ENCODE peak calls at places on chromosomes 11 and 22, in six cellular contexts. Z is stimulated activated CD4-positive, alpha-beta T cell treated with anti-CD3 and anti-CD28 coated beads, Interleukin-15, amount 100 ng/mL, for 48 hours; O is SW 1271; M is HAP-1; W is Peyer's patch; U is psoas muscle. A is an unnamed sample.

GRCh38 chr11:65293909-65294381 is 20.7 kb upstream of the CDC42EP2 start:
- DNase-seq in Z (no peak), O (no peak), M (no peak), W (no peak), U (peak), A (no peak)

GRCh38 chr22:47161631-47162030 is 399.2 kb downstream of the TBC1D22A start:
- DNase-seq in Z (no peak), O (no peak), M (no peak), W (peak), U (peak), A (no peak)

GRCh38 chr22:20517422-20517821 is 10.0 kb downstream of the MED15 start:
- DNase-seq in Z (no peak), O (no peak), M (no peak), W (no peak), U (no peak), A (no peak)

GRCh38 chr11:119706887-119707286 is 22.1 kb downstream of the NECTIN1 start:
- DNase-seq in Z (no peak), O (no peak), M (no peak), W (no peak), U (no peak), A (no peak)

GRCh38 chr11:111422494-111423249 is 43.6 kb upstream of the POU2AF1 start:
- DNase-seq in Z (peak), O (no peak), M (peak), W (peak), U (peak), A (peak)

GRCh38 chr11:101348786-101349185 is 219.2 kb upstream of the PGR start:
- DNase-seq in Z (no peak), O (no peak), M (no peak), W (no peak), U (no peak), A (no peak)

GRCh38 chr11:103648670-103649400 is 387.6 kb upstream of the DDI1 start:
- DNase-seq in Z (no peak), O (no peak), M (no peak), W (no peak), U (no peak), A (no peak)

GRCh38 chr22:46512683-46513082 is 24.7 kb downstream of the CELSR1 start:
- DNase-seq in Z (no peak), O (no peak), M (no peak), W (no peak), U (peak), A (no peak)

GRCh38 chr22:49967333-49968241 is 7.0 kb downstream of the PIM3 start:
- DNase-seq in Z (no peak), O (no peak), M (peak), W (peak), U (peak), A (peak)

GRCh38 chr22:20536590-20537324 is 29.3 kb downstream of the MED15 start:
- DNase-seq in Z (no peak), O (no peak), M (no peak), W (no peak), U (peak), A (peak)

GRCh38 chr11:132427611-132428010 is 1057.2 kb downstream of the NTM start:
- DNase-seq in Z (no peak), O (no peak), M (no peak), W (no peak), U (no peak), A (no peak)

GRCh38 chr11:73894725-73895335 is 18.0 kb downstream of the PAAF1 start:
- DNase-seq in Z (no peak), O (no peak), M (no peak), W (no peak), U (no peak), A (no peak)

GRCh38 chr22:50604256-50604580 is 3.6 kb downstream of the MAPK8IP2 start:
- DNase-seq in Z (no peak), O (no peak), M (no peak), W (no peak), U (no peak), A (no peak)

GRCh38 chr11:65013130-65013691 is 749 bp upstream of the ARL2 start:
- DNase-seq in Z (no peak), O (no peak), M (peak), W (peak), U (peak), A (peak)

GRCh38 chr22:29998627-29999026 is 81.6 kb upstream of the HORMAD2 start:
- DNase-seq in Z (no peak), O (no peak), M (no peak), W (no peak), U (no peak), A (no peak)

GRCh38 chr22:50683086-50683993 is 10.7 kb downstream of the SHANK3 start:
- DNase-seq in Z (no peak), O (no peak), M (no peak), W (no peak), U (no peak), A (no peak)

GRCh38 chr22:50148991-50149721 is 21.4 kb upstream of the PANX2 start:
- DNase-seq in Z (peak), O (no peak), M (peak), W (peak), U (no peak), A (peak)

GRCh38 chr11:68657021-68657780 is 27.1 kb upstream of the GAL start:
- DNase-seq in Z (no peak), O (no peak), M (no peak), W (no peak), U (no peak), A (no peak)

GRCh38 chr22:29704528-29705285 is 15.1 kb upstream of the CABP7 start:
- DNase-seq in Z (no peak), O (no peak), M (no peak), W (no peak), U (no peak), A (no peak)

GRCh38 chr11:66329165-66329673 is 7.0 kb downstream of the RIN1 start:
- DNase-seq in Z (no peak), O (no peak), M (no peak), W (no peak), U (peak), A (no peak)

GRCh38 chr11:16043617-16044016 is 312.7 kb downstream of the SOX6 start:
- DNase-seq in Z (no peak), O (no peak), M (no peak), W (no peak), U (no peak), A (no peak)

GRCh38 chr11:27933992-27934829 is 173.7 kb downstream of the KIF18A start:
- DNase-seq in Z (no peak), O (peak), M (no peak), W (no peak), U (no peak), A (no peak)

GRCh38 chr11:39724404-39724803 is 1735.0 kb downstream of the LRRC4C start:
- DNase-seq in Z (no peak), O (no peak), M (no peak), W (no peak), U (no peak), A (no peak)

GRCh38 chr11:23674866-23675265 is 814.6 kb upstream of the CCDC179 start:
- DNase-seq in Z (no peak), O (no peak), M (no peak), W (no peak), U (no peak), A (no peak)

A was measured in right lobe of liver.